ENCODE peak calls at places on chromosomes 7 and 10, in four cellular contexts. I is transverse colon, D is SJSA1, Y is uterus. G is an unnamed sample.

GRCh38 chr7:29795696-29796095 is 10.6 kb upstream of the WIPF3 start:
- DNase-seq in I (no peak), D (no peak), Y (no peak), G (no peak)

GRCh38 chr10:103542764-103543616 is 49.5 kb downstream of the NEURL1 start:
- DNase-seq in D (no peak), I (peak; percentile 41), Y (peak; percentile 54), G (peak; percentile 75)

GRCh38 chr7:140035400-140036223 is 27.1 kb downstream of the PARP12 start:
- DNase-seq in Y (no peak), I (no peak), D (no peak), G (no peak)

GRCh38 chr7:105989686-105990085 is 26.6 kb downstream of the CDHR3 start:
- DNase-seq in Y (no peak), I (no peak), D (no peak), G (no peak)

GRCh38 chr10:101244321-101245050 is 15.2 kb upstream of the LBX1 start:
- DNase-seq in Y (no peak), D (no peak), I (no peak), G (no peak)

GRCh38 chr7:29796181-29796580 is 10.1 kb upstream of the WIPF3 start:
- DNase-seq in I (no peak), Y (no peak), D (no peak), G (no peak)

GRCh38 chr7:43701502-43701859 is 27.8 kb downstream of the COA1 start:
- DNase-seq in I (no peak), D (no peak), Y (no peak), G (no peak)

GRCh38 chr10:58266826-58267712 is 625 bp downstream of the IPMK start:
- DNase-seq in D (peak; percentile 47), I (peak; percentile 69), Y (peak; percentile 34), G (peak; percentile 72)

GRCh38 chr7:13288516-13288915 is 601.1 kb downstream of the ARL4A start:
- DNase-seq in I (no peak), D (no peak), Y (no peak), G (no peak)

GRCh38 chr10:1633783-1634182 is 103.5 kb downstream of the ADARB2 start:
- DNase-seq in D (no peak), Y (no peak), I (no peak), G (no peak)

GRCh38 chr10:126476256-126476655 is 88.0 kb upstream of the ADAM12 start:
- DNase-seq in Y (no peak), D (no peak), I (no peak), G (no peak)

GRCh38 chr7:129213828-129214227 is 11.0 kb upstream of the AHCYL2 start:
- DNase-seq in D (no peak), I (no peak), Y (no peak), G (peak; percentile 57)

GRCh38 chr7:371119-371778 is 81.3 kb downstream of the FOXL3 start:
- DNase-seq in Y (no peak), D (no peak), I (peak; percentile 57), G (peak; percentile 84)

GRCh38 chr10:132398566-132398991 is 1.6 kb downstream of the PWWP2B start:
- DNase-seq in D (no peak), I (peak; percentile 21), Y (no peak), G (no peak)

GRCh38 chr7:45457591-45457990 is 116.6 kb upstream of the ADCY1 start:
- DNase-seq in I (no peak), D (no peak), Y (no peak), G (no peak)

GRCh38 chr10:75572478-75572877 is 141.1 kb downstream of the LRMDA start:
- DNase-seq in I (no peak), Y (no peak), D (no peak), G (no peak)
- H3K9me3 ChIP-seq in I (peaks cover 22% of the 10 kb centered on the region), Y (no peaks in the 10 kb centered on the region), D (peaks cover 14% of the 10 kb centered on the region), G (peaks cover 25% of the 10 kb centered on the region)

GRCh38 chr10:114312585-114312984 is 73.5 kb downstream of the VWA2 start:
- DNase-seq in I (no peak), Y (no peak), D (no peak), G (no peak)
- H3K9me3 ChIP-seq in I (no peaks in the 10 kb centered on the region), Y (no peaks in the 10 kb centered on the region), D (no peaks in the 10 kb centered on the region), G (no peaks in the 10 kb centered on the region)

GRCh38 chr7:63037242-63037641 is 961.4 kb upstream of the ZNF722 start:
- DNase-seq in D (no peak), I (no peak), Y (no peak), G (no peak)
- H3K9me3 ChIP-seq in D (peaks cover 4% of the 10 kb centered on the region), I (no peaks in the 10 kb centered on the region), Y (no peaks in the 10 kb centered on the region), G (peaks cover 3% of the 10 kb centered on the region)

GRCh38 chr10:90133606-90134005 is 432.2 kb downstream of the KIF20B start:
- DNase-seq in I (no peak), D (no peak), Y (no peak), G (no peak)
- H3K9me3 ChIP-seq in I (peaks cover 23% of the 10 kb centered on the region), D (peaks cover 16% of the 10 kb centered on the region), Y (no peaks in the 10 kb centered on the region), G (peaks cover 23% of the 10 kb centered on the region)

GRCh38 chr10:21388541-21389068 is 136.9 kb downstream of the SKIDA1 start:
- DNase-seq in D (no peak), Y (no peak), I (no peak), G (no peak)

GRCh38 chr10:21396889-21397288 is 128.6 kb downstream of the SKIDA1 start:
- DNase-seq in D (no peak), Y (no peak), I (no peak), G (no peak)

GRCh38 chr10:21399392-21400015 is 126.0 kb downstream of the SKIDA1 start:
- DNase-seq in I (no peak), D (peak; percentile 87), Y (no peak), G (peak; percentile 89)

GRCh38 chr10:21398549-21399345 is 126.7 kb downstream of the SKIDA1 start:
- DNase-seq in Y (no peak), I (no peak), D (no peak), G (no peak)

GRCh38 chr10:21393941-21394340 is 131.5 kb downstream of the SKIDA1 start:
- DNase-seq in I (no peak), D (no peak), Y (no peak), G (no peak)
- H3K9me3 ChIP-seq in I (peaks cover 3% of the 10 kb centered on the region), D (no peaks in the 10 kb centered on the region), Y (no peaks in the 10 kb centered on the region), G (peaks cover 22% of the 10 kb centered on the region)

DNA sequence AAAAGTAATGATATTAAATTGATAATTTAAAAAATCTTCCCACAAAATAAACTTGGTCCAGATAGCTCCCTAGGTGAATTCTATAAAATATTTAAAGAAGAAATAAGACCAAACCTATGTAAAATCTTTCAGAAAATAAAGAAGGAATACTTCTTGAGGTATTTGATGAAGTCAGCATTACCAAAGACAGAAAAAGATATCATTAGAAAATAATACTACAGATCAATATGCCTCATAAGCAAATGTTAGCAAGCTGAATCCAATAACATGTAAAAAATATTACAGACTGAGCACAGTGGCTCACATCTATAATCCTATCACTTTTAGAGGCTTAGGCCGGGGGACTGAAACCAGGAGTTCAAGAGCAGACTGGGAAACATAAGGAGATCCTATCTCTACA is 30.0 kb downstream of the TMEM26 start:
- DNase-seq in I (no peak), Y (no peak), D (no peak), G (no peak)
- H3K9me3 ChIP-seq in I (peaks cover 27% of the 10 kb centered on the region), Y (no peaks in the 10 kb centered on the region), D (no peaks in the 10 kb centered on the region), G (peaks cover 11% of the 10 kb centered on the region)

DNA sequence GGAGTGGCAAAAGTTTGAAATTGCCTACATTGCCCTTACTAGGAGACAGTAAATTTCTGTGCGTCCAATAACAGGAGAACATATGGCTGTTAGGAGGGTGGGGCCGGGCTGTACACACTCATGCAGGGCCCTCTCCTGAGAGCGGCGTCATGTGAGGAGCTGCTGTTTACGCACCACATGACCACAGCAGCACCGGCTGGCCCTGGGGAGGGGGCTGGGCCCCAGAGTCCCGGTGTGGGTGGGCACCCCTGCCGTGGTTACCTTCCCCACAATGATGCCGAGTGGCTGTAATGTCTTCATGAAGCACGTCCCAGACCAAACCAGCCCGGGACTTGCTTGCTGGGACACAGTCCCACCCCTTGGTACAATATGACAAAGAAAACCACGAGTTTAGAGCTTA is 308.7 kb downstream of the DNAJB6 start:
- DNase-seq in Y (no peak), D (no peak), I (no peak), G (no peak)
- H3K9me3 ChIP-seq in Y (no peaks in the 10 kb centered on the region), D (peaks cover 5% of the 10 kb centered on the region), I (peaks cover 2% of the 10 kb centered on the region), G (no peaks in the 10 kb centered on the region)

GRCh38 chr7:158084555-158084954 is 503.1 kb downstream of the PTPRN2 start:
- DNase-seq in I (no peak), D (peak; percentile 34), Y (no peak), G (peak; percentile 21)
- H3K9me3 ChIP-seq in I (no peaks in the 10 kb centered on the region), D (peaks cover 15% of the 10 kb centered on the region), Y (no peaks in the 10 kb centered on the region), G (peaks cover 6% of the 10 kb centered on the region)

G was measured in Caco-2.